ENCODE peak calls at places on chromosome 19, in eight cellular contexts. Z is IMR-90, E is uterus, W is ovary, M is tibial nerve, B is H54, Q is Peyer's patch, A is breast epithelium. I is an unnamed sample.

GRCh38 chr19:16381756-16382401 is 57.3 kb downstream of the KLF2 start:
- DNase-seq in Z (no peak), E (peak; percentile 90), W (peak; percentile 68), M (peak; percentile 89), B (no peak), Q (no peak), A (no peak), I (no peak)

GRCh38 chr19:41206926-41207750 is 11.9 kb upstream of the AXL start:
- DNase-seq in Z (no peak), E (peak; percentile 60), W (no peak), M (peak; percentile 87), B (no peak), Q (no peak), A (no peak), I (peak; percentile 47)

GRCh38 chr19:57434386-57435061 is 601 bp upstream of the ZNF749 start:
- DNase-seq in Z (no peak), E (no peak), W (no peak), M (no peak), B (no peak), Q (no peak), A (no peak), I (no peak)

GRCh38 chr19:29539668-29540067 is 13.9 kb downstream of the VSTM2B start:
- DNase-seq in Z (no peak), E (no peak), W (peak; percentile 9), M (no peak), B (no peak), Q (no peak), A (peak; percentile 34), I (no peak)

GRCh38 chr19:43354305-43354627 is 780 bp downstream of the CD177 start:
- DNase-seq in Z (no peak), E (no peak), W (no peak), M (no peak), B (no peak), Q (no peak), A (no peak), I (no peak)

GRCh38 chr19:55468054-55468393 is 3.5 kb upstream of the C19orf85 start:
- DNase-seq in Z (no peak), E (no peak), W (no peak), M (no peak), B (no peak), Q (no peak), A (no peak), I (no peak)

GRCh38 chr19:13022859-13023636 is 27.8 kb downstream of the NFIX start:
- DNase-seq in Z (peak; percentile 95), E (peak; percentile 95), W (peak; percentile 90), M (peak; percentile 80), B (peak; percentile 82), Q (peak; percentile 24), A (peak; percentile 91), I (peak; percentile 41)

GRCh38 chr19:3184847-3185481 is 766 bp upstream of the NCLN start:
- DNase-seq in Z (no peak), E (peak; percentile 80), W (peak; percentile 80), M (peak; percentile 75), B (peak; percentile 84), Q (peak; percentile 81), A (no peak), I (peak; percentile 90)

GRCh38 chr19:12265921-12266704 is 28.6 kb downstream of the ZNF44 start:
- DNase-seq in Z (no peak), E (no peak), W (no peak), M (no peak), B (no peak), Q (no peak), A (no peak), I (no peak)

GRCh38 chr19:38306236-38306635 is 2.2 kb downstream of the C19orf33 start:
- DNase-seq in Z (no peak), E (no peak), W (no peak), M (no peak), B (no peak), Q (no peak), A (no peak), I (no peak)

GRCh38 chr19:3034845-3035541 is 5.9 kb upstream of the TLE2 start:
- DNase-seq in Z (peak; percentile 35), E (peak; percentile 47), W (peak; percentile 58), M (peak; percentile 41), B (no peak), Q (peak; percentile 50), A (no peak), I (no peak)

GRCh38 chr19:3782903-3783302 is 3.3 kb downstream of the MATK start:
- DNase-seq in Z (no peak), E (no peak), W (no peak), M (no peak), B (no peak), Q (no peak), A (no peak), I (no peak)

GRCh38 chr19:16764793-16765433 is 45.3 kb downstream of the NWD1 start:
- DNase-seq in Z (no peak), E (no peak), W (no peak), M (no peak), B (no peak), Q (no peak), A (no peak), I (no peak)

GRCh38 chr19:7970716-7971448 is 27.4 kb upstream of the TIMM44 start:
- DNase-seq in Z (peak; percentile 28), E (no peak), W (no peak), M (peak; percentile 23), B (peak; percentile 51), Q (no peak), A (no peak), I (peak; percentile 42)

GRCh38 chr19:50921391-50922315 is 10.5 kb upstream of the KLK4 start:
- DNase-seq in Z (no peak), E (no peak), W (no peak), M (peak; percentile 31), B (no peak), Q (no peak), A (no peak), I (no peak)

GRCh38 chr19:11479470-11480080 is 1.3 kb downstream of the ELAVL3 start:
- DNase-seq in Z (no peak), E (no peak), W (peak; percentile 55), M (no peak), B (no peak), Q (no peak), A (no peak), I (peak; percentile 59)

GRCh38 chr19:43687660-43687997 is 17.7 kb upstream of the PLAUR start:
- DNase-seq in Z (no peak), E (no peak), W (no peak), M (no peak), B (no peak), Q (no peak), A (no peak), I (no peak)

GRCh38 chr19:42528354-42529247 is at the start of gene CEACAM1:
- DNase-seq in Z (no peak), E (peak; percentile 21), W (no peak), M (no peak), B (peak; percentile 40), Q (peak; percentile 81), A (peak; percentile 63), I (no peak)

GRCh38 chr19:57830071-57830602 is at the start of gene ZNF587B:
- DNase-seq in Z (peak; percentile 74), E (peak; percentile 48), W (peak; percentile 80), M (peak; percentile 35), B (no peak), Q (peak; percentile 27), A (peak; percentile 64), I (peak; percentile 67)

GRCh38 chr19:55353803-55354697 is 469 bp downstream of the COX6B2 start:
- DNase-seq in Z (peak; percentile 43), E (peak; percentile 54), W (peak; percentile 66), M (no peak), B (peak; percentile 96), Q (peak; percentile 55), A (no peak), I (peak; percentile 84)

GRCh38 chr19:29528946-29529645 is 3.3 kb downstream of the VSTM2B start:
- DNase-seq in Z (no peak), E (no peak), W (peak; percentile 18), M (no peak), B (no peak), Q (no peak), A (no peak), I (no peak)

GRCh38 chr19:42436006-42436405 is 6.7 kb downstream of the CXCL17 start:
- DNase-seq in Z (no peak), E (no peak), W (no peak), M (peak; percentile 59), B (no peak), Q (no peak), A (no peak), I (no peak)

GRCh38 chr19:16589917-16590316 is 17.7 kb upstream of the SLC35E1 start:
- DNase-seq in Z (no peak), E (no peak), W (no peak), M (no peak), B (no peak), Q (no peak), A (no peak), I (peak; percentile 30)

GRCh38 chr19:34677386-34678084 is at the start of gene ZNF302:
- DNase-seq in Z (peak; percentile 96), E (peak; percentile 96), W (peak; percentile 98), M (peak; percentile 92), B (peak; percentile 48), Q (peak; percentile 95), A (peak; percentile 96), I (peak; percentile 98)
- TF ChIP-seq POLR2A in Z (peak; percentile 92), E (peak; percentile 84), W (peak; percentile 84), M (peak; percentile 16), B (peak; percentile 69), Q (peak; percentile 79), A (peak; percentile 65), I (peak; percentile 83)

GRCh38 chr19:17985037-17985818 is 18.3 kb downstream of the KCNN1 start:
- DNase-seq in Z (no peak), E (no peak), W (no peak), M (no peak), B (no peak), Q (no peak), A (no peak), I (no peak)
- TF ChIP-seq POLR2A in Z (no peak), E (no peak), W (no peak), M (no peak), B (peak; percentile 33), Q (no peak), A (no peak), I (no peak)

GRCh38 chr19:46746281-46746965 is at the start of gene STRN4:
- DNase-seq in Z (no peak), E (no peak), W (peak; percentile 79), M (no peak), B (peak; percentile 61), Q (peak; percentile 40), A (no peak), I (peak; percentile 75)
- TF ChIP-seq POLR2A in Z (peak; percentile 76), E (peak; percentile 77), W (no peak), M (peak; percentile 53), B (peak; percentile 50), Q (no peak), A (no peak), I (no peak)

GRCh38 chr19:35039881-35040456 is 1.6 kb upstream of the HPN start:
- DNase-seq in Z (no peak), E (no peak), W (peak; percentile 61), M (no peak), B (no peak), Q (no peak), A (no peak), I (no peak)

GRCh38 chr19:35042056-35042730 is 672 bp downstream of the HPN start:
- DNase-seq in Z (no peak), E (no peak), W (peak; percentile 68), M (no peak), B (no peak), Q (no peak), A (no peak), I (no peak)

GRCh38 chr19:35041548-35042055 is at the start of gene HPN:
- DNase-seq in Z (no peak), E (no peak), W (peak; percentile 61), M (no peak), B (no peak), Q (no peak), A (peak; percentile 66), I (no peak)

GRCh38 chr19:35040474-35040825 is 1.1 kb upstream of the HPN start:
- DNase-seq in Z (no peak), E (no peak), W (peak; percentile 67), M (no peak), B (no peak), Q (no peak), A (no peak), I (no peak)

GRCh38 chr19:35040826-35041547 is 534 bp upstream of the HPN start:
- DNase-seq in Z (no peak), E (peak; percentile 86), W (peak; percentile 98), M (peak; percentile 92), B (no peak), Q (peak; percentile 68), A (peak; percentile 88), I (peak; percentile 38)
- TF ChIP-seq POLR2A in Z (no peak), E (no peak), W (no peak), M (no peak), B (no peak), Q (no peak), A (no peak), I (no peak)